ENCODE peak calls at places on chromosomes 2 and 18, in five cellular contexts. N is fibroblast of villous mesenchyme, P is AG10803, K is testis, W is GM20000. X is an unnamed sample.

GRCh38 chr2:186349508-186349907 is 136.6 kb upstream of the ZC3H15 start:
- DNase-seq in N (peak), P (peak), K (no peak), W (no peak), X (no peak)

GRCh38 chr2:220309215-220309614 is 681.8 kb downstream of the SLC4A3 start:
- DNase-seq in N (no peak), P (no peak), K (no peak), W (no peak), X (no peak)

GRCh38 chr18:67047334-67047733 is 443.4 kb upstream of the CDH19 start:
- DNase-seq in N (no peak), P (no peak), K (no peak), W (no peak), X (no peak)

GRCh38 chr2:231640646-231641111 is 48.0 kb downstream of the TEX44 start:
- DNase-seq in N (peak), P (peak), K (no peak), W (no peak), X (no peak)

GRCh38 chr2:233353769-233354499 is at the start of gene DGKD:
- DNase-seq in N (peak), P (peak), K (peak), W (peak), X (peak)

GRCh38 chr2:72108121-72108520 is 39.5 kb downstream of the CYP26B1 start:
- DNase-seq in N (no peak), P (no peak), K (no peak), W (no peak), X (no peak)

GRCh38 chr2:203461736-203462135 is 73.4 kb downstream of the RAPH1 start:
- DNase-seq in N (peak), P (peak), K (no peak), W (no peak), X (no peak)

GRCh38 chr18:11587846-11588245 is 21.6 kb upstream of the SLC35G4 start:
- DNase-seq in N (no peak), P (no peak), K (no peak), W (no peak), X (no peak)

GRCh38 chr18:5275872-5276271 is 19.7 kb downstream of the ZBTB14 start:
- DNase-seq in N (no peak), P (no peak), K (no peak), W (no peak), X (no peak)

GRCh38 chr2:194166818-194167217 is 1490.2 kb upstream of the SLC39A10 start:
- DNase-seq in N (peak), P (peak), K (peak), W (no peak), X (no peak)
- TF ChIP-seq CTCF in N (peak), P (peak), K (no peak), W (peak), X (peak)

GRCh38 chr2:62412347-62412742 is 93.7 kb downstream of the TMEM17 start:
- DNase-seq in N (peak), P (no peak), K (no peak), W (no peak), X (no peak)
- TF ChIP-seq CTCF in N (no peak), P (no peak), K (no peak), W (no peak), X (peak)

GRCh38 chr2:217988840-217989204 is 14.0 kb downstream of the TNS1 start:
- DNase-seq in N (no peak), P (peak), K (no peak), W (no peak), X (no peak)
- TF ChIP-seq CTCF in N (no peak), P (no peak), K (no peak), W (no peak), X (no peak)

GRCh38 chr2:226983891-226984290 is 148.0 kb downstream of the RHBDD1 start:
- DNase-seq in N (no peak), P (no peak), K (no peak), W (no peak), X (no peak)

GRCh38 chr2:226985227-226985946 is 149.5 kb downstream of the RHBDD1 start:
- DNase-seq in N (peak), P (peak), K (peak), W (peak), X (peak)

GRCh38 chr2:226979004-226979403 is 143.2 kb downstream of the RHBDD1 start:
- DNase-seq in N (no peak), P (no peak), K (no peak), W (no peak), X (no peak)

GRCh38 chr2:226981731-226982373 is 146.0 kb downstream of the RHBDD1 start:
- DNase-seq in N (peak), P (no peak), K (no peak), W (no peak), X (no peak)

DNA sequence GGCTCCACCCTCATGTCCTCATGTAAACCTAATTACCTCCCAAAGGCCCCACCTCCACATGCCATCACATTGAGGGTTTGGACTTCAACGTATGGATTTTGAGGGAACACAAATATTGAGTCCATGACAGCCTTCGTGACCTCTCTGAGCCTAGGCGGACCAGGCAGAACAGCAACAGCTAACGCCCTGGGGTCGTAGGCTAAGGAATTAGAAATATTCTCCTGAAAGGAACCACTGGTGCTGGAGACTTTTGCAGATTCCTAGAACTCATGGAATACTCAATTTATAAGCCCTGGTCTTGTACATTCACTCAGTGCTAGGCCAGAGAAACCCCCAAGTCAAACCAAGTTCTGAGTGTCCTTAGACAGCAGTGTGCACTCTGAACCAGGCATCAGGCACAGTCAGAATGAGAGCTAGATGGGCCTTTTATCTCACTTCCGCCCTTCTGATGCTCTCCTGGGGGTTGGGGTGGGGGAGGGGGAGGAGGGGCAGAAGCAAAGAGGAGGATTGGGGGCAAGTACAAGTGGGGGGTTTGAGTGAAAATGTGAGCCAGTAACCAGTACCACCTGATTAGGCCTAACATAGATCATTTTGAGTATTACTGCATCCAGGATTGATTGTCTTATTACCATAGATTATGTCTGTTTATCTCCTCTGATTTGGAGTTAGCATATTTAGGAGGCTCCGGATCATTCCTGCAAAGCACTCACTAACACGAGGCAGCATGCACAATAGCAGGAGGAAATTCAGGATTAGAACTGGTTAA is 148.8 kb downstream of the RHBDD1 start:
- DNase-seq in N (no peak), P (no peak), K (no peak), W (peak), X (no peak)
- TF ChIP-seq CTCF in N (no peak), P (no peak), K (no peak), W (no peak), X (no peak)